ENCODE peak calls at places on chromosomes 4 and X, in six cellular contexts. T is mammary epithelial cell, S is GM12878, L is heart left ventricle, J is AG09309, C is sigmoid colon. O is an unnamed sample.

GRCh38 chr4:16092682-16093319 is 9.0 kb upstream of the PROM1 start:
- DNase-seq in T (no peak), S (no peak), L (no peak), J (no peak), C (no peak), O (no peak)

GRCh38 chr4:59655996-59656395 is 1544.1 kb upstream of the ADGRL3 start:
- DNase-seq in T (no peak), S (no peak), L (no peak), J (no peak), C (no peak), O (no peak)

GRCh38 chr4:25088342-25088952 is 57.7 kb upstream of the LGI2 start:
- DNase-seq in T (no peak), S (no peak), L (peak; percentile 63), J (no peak), C (no peak), O (no peak)

GRCh38 chr4:52111995-52112394 is 60.9 kb downstream of the SPATA18 start:
- DNase-seq in T (no peak), S (no peak), L (no peak), J (no peak), C (no peak), O (no peak)

GRCh38 chr4:174156239-174156826 is 127.1 kb downstream of the FBXO8 start:
- DNase-seq in T (peak; percentile 18), S (peak; percentile 4), L (no peak), J (no peak), C (no peak), O (no peak)

GRCh38 chrX:23637187-23637586 is 30.1 kb upstream of the PRDX4 start:
- DNase-seq in T (no peak), S (no peak), L (no peak), J (no peak), C (no peak), O (no peak)

GRCh38 chrX:17812763-17813162 is 48.3 kb downstream of the RAI2 start:
- DNase-seq in T (no peak), S (no peak), L (no peak), J (no peak), C (no peak), O (no peak)

GRCh38 chr4:110184124-110184790 is 14.2 kb downstream of the ELOVL6 start:
- DNase-seq in T (peak; percentile 39), S (no peak), L (no peak), J (no peak), C (no peak), O (no peak)

GRCh38 chr4:5804656-5805055 is 88.2 kb downstream of the CRMP1 start:
- DNase-seq in T (no peak), S (no peak), L (no peak), J (no peak), C (no peak), O (no peak)

GRCh38 chr4:84967292-84967651 is 782 bp upstream of the WDFY3 start:
- DNase-seq in T (no peak), S (no peak), L (no peak), J (no peak), C (no peak), O (no peak)

GRCh38 chr4:148530114-148530513 is 87.9 kb upstream of the NR3C2 start:
- DNase-seq in T (no peak), S (no peak), L (no peak), J (no peak), C (no peak), O (no peak)

GRCh38 chrX:6203462-6204215 is 25.0 kb downstream of the NLGN4X start:
- DNase-seq in T (no peak), S (no peak), L (no peak), J (no peak), C (no peak), O (no peak)

GRCh38 chr4:72295966-72296557 is 264.3 kb downstream of the NPFFR2 start:
- DNase-seq in T (peak; percentile 34), S (no peak), L (no peak), J (no peak), C (no peak), O (peak; percentile 5)

GRCh38 chr4:24979554-24979953 is 51.2 kb downstream of the LGI2 start:
- DNase-seq in T (no peak), S (no peak), L (peak; percentile 85), J (no peak), C (peak; percentile 70), O (no peak)

GRCh38 chrX:29318051-29318450 is 730.8 kb downstream of the IL1RAPL1 start:
- DNase-seq in T (no peak), S (no peak), L (no peak), J (no peak), C (no peak), O (no peak)

GRCh38 chrX:118212817-118213183 is 96.2 kb upstream of the KLHL13 start:
- DNase-seq in T (no peak), S (peak; percentile 52), L (no peak), J (no peak), C (no peak), O (no peak)

GRCh38 chr4:149973181-149973580 is 105.1 kb upstream of the DCLK2 start:
- DNase-seq in T (no peak), S (no peak), L (no peak), J (no peak), C (no peak), O (no peak)

GRCh38 chr4:112523764-112524505 is 8.0 kb upstream of the NEUROG2 start:
- DNase-seq in T (peak; percentile 67), S (no peak), L (no peak), J (no peak), C (no peak), O (peak; percentile 86)

GRCh38 chr4:104490096-104490769 is 4.5 kb downstream of the CXXC4 start:
- DNase-seq in T (no peak), S (peak; percentile 83), L (peak; percentile 13), J (no peak), C (peak; percentile 61), O (no peak)

GRCh38 chrX:17484592-17484991 is 109.6 kb downstream of the NHS start:
- DNase-seq in T (no peak), S (no peak), L (no peak), J (no peak), C (no peak), O (no peak)

GRCh38 chr4:34417160-34417559 is 1827.2 kb downstream of the ARAP2 start:
- DNase-seq in T (peak; percentile 0), S (no peak), L (no peak), J (no peak), C (no peak), O (no peak)

GRCh38 chr4:176794151-176794550 is 1.4 kb upstream of the VEGFC start:
- DNase-seq in T (peak; percentile 89), S (no peak), L (no peak), J (peak; percentile 81), C (no peak), O (no peak)

GRCh38 chr4:149719806-149720205 is 95.8 kb downstream of the IQCM start:
- DNase-seq in T (no peak), S (no peak), L (no peak), J (no peak), C (no peak), O (no peak)

GRCh38 chrX:24190500-24191156 is 41.1 kb downstream of the ZFX start:
- DNase-seq in T (no peak), S (no peak), L (no peak), J (no peak), C (no peak), O (no peak)

GRCh38 chrX:56222473-56223000 is 9.6 kb upstream of the KLF8 start:
- DNase-seq in T (no peak), S (no peak), L (no peak), J (no peak), C (no peak), O (no peak)

DNA sequence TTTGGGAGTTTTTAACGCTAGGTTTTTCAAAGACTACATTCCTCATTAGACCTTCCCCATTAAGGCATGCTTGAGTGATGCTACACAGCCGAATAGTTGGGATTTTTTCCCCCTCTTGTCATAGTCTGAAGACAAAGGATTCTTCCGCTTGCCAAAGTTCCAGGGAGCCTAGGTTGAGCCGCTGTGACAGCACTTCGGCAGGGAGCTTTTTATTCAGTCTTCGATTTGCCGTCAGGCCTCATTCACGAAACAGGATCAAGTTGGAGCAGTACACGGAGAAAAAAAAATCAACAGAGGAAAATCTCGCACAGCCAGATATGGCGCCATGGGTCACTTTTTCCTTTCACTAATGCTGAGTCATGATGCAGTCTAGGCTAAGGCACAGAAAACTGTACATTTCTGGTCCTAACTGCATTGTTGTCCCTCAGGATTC is 24.3 kb downstream of the SHROOM3 start:
- DNase-seq in T (peak; percentile 5), S (no peak), L (no peak), J (peak; percentile 29), C (no peak), O (peak; percentile 12)
- TF ChIP-seq CTCF in T (no peak), S (no peak), L (no peak), J (no peak), C (no peak), O (no peak)

GRCh38 chr4:11624370-11624769 is 195.7 kb upstream of the HS3ST1 start:
- DNase-seq in T (peak; percentile 84), S (no peak), L (no peak), J (no peak), C (no peak), O (no peak)

GRCh38 chr4:11622961-11623725 is 194.4 kb upstream of the HS3ST1 start:
- DNase-seq in T (peak; percentile 24), S (no peak), L (no peak), J (no peak), C (no peak), O (no peak)

GRCh38 chr4:11626046-11626445 is 197.4 kb upstream of the HS3ST1 start:
- DNase-seq in T (peak; percentile 93), S (no peak), L (no peak), J (no peak), C (no peak), O (no peak)

GRCh38 chr4:11625206-11625605 is 196.5 kb upstream of the HS3ST1 start:
- DNase-seq in T (no peak), S (no peak), L (peak; percentile 60), J (no peak), C (no peak), O (no peak)

GRCh38 chr4:11623726-11624037 is 195.0 kb upstream of the HS3ST1 start:
- DNase-seq in T (peak; percentile 57), S (no peak), L (peak; percentile 23), J (no peak), C (no peak), O (no peak)
- TF ChIP-seq CTCF in T (peak; percentile 72), S (peak; percentile 35), L (peak; percentile 20), J (peak; percentile 11), C (peak; percentile 14), O (peak; percentile 15)

GRCh38 chrX:35285289-35285962 is 342.8 kb downstream of the FAM47B start:
- DNase-seq in T (no peak), S (no peak), L (no peak), J (no peak), C (no peak), O (no peak)
- TF ChIP-seq CTCF in T (no peak), S (no peak), L (no peak), J (no peak), C (no peak), O (no peak)

GRCh38 chr4:2101346-2102044 is 42.4 kb downstream of the NAT8L start:
- DNase-seq in T (peak; percentile 83), S (no peak), L (no peak), J (no peak), C (no peak), O (no peak)

GRCh38 chr4:2103127-2103842 is 44.2 kb downstream of the NAT8L start:
- DNase-seq in T (no peak), S (no peak), L (no peak), J (no peak), C (no peak), O (no peak)

GRCh38 chr4:2104556-2105345 is 45.6 kb downstream of the NAT8L start:
- DNase-seq in T (no peak), S (no peak), L (no peak), J (no peak), C (no peak), O (no peak)

GRCh38 chr4:2103843-2104547 is 44.9 kb downstream of the NAT8L start:
- DNase-seq in T (no peak), S (peak; percentile 7), L (no peak), J (no peak), C (no peak), O (no peak)

GRCh38 chr4:2102045-2102883 is 43.1 kb downstream of the NAT8L start:
- DNase-seq in T (no peak), S (no peak), L (no peak), J (no peak), C (no peak), O (no peak)
- TF ChIP-seq CTCF in T (no peak), S (no peak), L (no peak), J (no peak), C (no peak), O (no peak)

O was measured in nephron progenitor cell.